ENCODE peak calls at places on chromosome 18, in five cellular contexts. P is HFFc6; H is SHP77; F is left cardiac atrium; L is stimulated activated CD4-positive, alpha-beta T cell treated with anti-CD3 and anti-CD28 coated beads, Interleukin-1b, Interleukin-23, amount 100 ng/mL, for 48 hours. M is an unnamed sample.

GRCh38 chr18:26865557-26865956 is at the start of gene AQP4:
- DNase-seq in H (no peak), P (no peak), F (peak), L (no peak), M (no peak)

GRCh38 chr18:76922107-76922506 is 99.8 kb downstream of the ZNF236 start:
- DNase-seq in P (peak), H (peak), L (peak), F (peak), M (peak)

GRCh38 chr18:55234366-55235093 is 275.3 kb upstream of the CCDC68 start:
- DNase-seq in F (peak), P (peak), H (peak), L (peak), M (peak)

GRCh38 chr18:9437049-9437448 is 38.3 kb upstream of the RALBP1 start:
- DNase-seq in P (no peak), F (no peak), H (no peak), L (no peak), M (no peak)

GRCh38 chr18:62744076-62744705 is 28.9 kb downstream of the PHLPP1 start:
- DNase-seq in L (no peak), H (no peak), P (peak), F (no peak), M (no peak)

GRCh38 chr18:21853020-21853419 is 112.4 kb downstream of the MIB1 start:
- DNase-seq in F (no peak), L (no peak), H (no peak), P (no peak), M (no peak)

GRCh38 chr18:59900222-59901128 is 679 bp downstream of the PMAIP1 start:
- DNase-seq in L (peak), F (peak), H (peak), P (peak), M (no peak)

GRCh38 chr18:23154021-23154420 is 18.7 kb downstream of the CABLES1 start:
- DNase-seq in F (no peak), P (no peak), H (no peak), L (no peak), M (no peak)

GRCh38 chr18:9898792-9899549 is 13.2 kb downstream of the TXNDC2 start:
- DNase-seq in F (no peak), H (no peak), P (peak), L (no peak), M (peak)

M was measured in HTR-8/SVneo.